ENCODE peak calls at places on chromosomes 1 and 21, in four cellular contexts. A is astrocyte, T is MM.1S, B is neural progenitor cell. G is an unnamed sample.

GRCh38 chr1:186985889-186986491 is 157.2 kb downstream of the PLA2G4A start:
- DNase-seq in A (peak), T (peak), B (peak), G (no peak)

GRCh38 chr21:42435833-42436232 is 32.1 kb downstream of the UBASH3A start:
- DNase-seq in A (no peak), T (no peak), B (no peak), G (no peak)

GRCh38 chr1:226644541-226645176 is 94.4 kb downstream of the ITPKB start:
- DNase-seq in A (peak), T (no peak), B (no peak), G (no peak)

GRCh38 chr1:177488722-177489121 is 318.0 kb downstream of the BRINP2 start:
- DNase-seq in A (no peak), T (no peak), B (no peak), G (no peak)

GRCh38 chr1:83883979-83884378 is 115.0 kb downstream of the TTLL7 start:
- DNase-seq in A (no peak), T (no peak), B (no peak), G (no peak)

GRCh38 chr21:30340714-30341573 is 3.5 kb upstream of the KRTAP27-1 start:
- DNase-seq in A (no peak), T (peak), B (peak), G (no peak)

GRCh38 chr1:153985341-153985912 is 712 bp downstream of the RAB13 start:
- DNase-seq in A (peak), T (no peak), B (no peak), G (no peak)

GRCh38 chr1:80640978-80641377 is 1159.8 kb upstream of the ADGRL2 start:
- DNase-seq in A (no peak), T (no peak), B (no peak), G (no peak)

GRCh38 chr1:147292012-147292411 is 49.5 kb downstream of the CHD1L start:
- DNase-seq in A (peak), T (no peak), B (no peak), G (no peak)

GRCh38 chr1:200134116-200134515 is 106.6 kb downstream of the NR5A2 start:
- DNase-seq in A (no peak), T (no peak), B (no peak), G (no peak)

GRCh38 chr1:200136384-200136783 is 108.9 kb downstream of the NR5A2 start:
- DNase-seq in A (no peak), T (no peak), B (no peak), G (no peak)

GRCh38 chr1:200143347-200143746 is 115.8 kb downstream of the NR5A2 start:
- DNase-seq in A (no peak), T (no peak), B (no peak), G (no peak)

DNA sequence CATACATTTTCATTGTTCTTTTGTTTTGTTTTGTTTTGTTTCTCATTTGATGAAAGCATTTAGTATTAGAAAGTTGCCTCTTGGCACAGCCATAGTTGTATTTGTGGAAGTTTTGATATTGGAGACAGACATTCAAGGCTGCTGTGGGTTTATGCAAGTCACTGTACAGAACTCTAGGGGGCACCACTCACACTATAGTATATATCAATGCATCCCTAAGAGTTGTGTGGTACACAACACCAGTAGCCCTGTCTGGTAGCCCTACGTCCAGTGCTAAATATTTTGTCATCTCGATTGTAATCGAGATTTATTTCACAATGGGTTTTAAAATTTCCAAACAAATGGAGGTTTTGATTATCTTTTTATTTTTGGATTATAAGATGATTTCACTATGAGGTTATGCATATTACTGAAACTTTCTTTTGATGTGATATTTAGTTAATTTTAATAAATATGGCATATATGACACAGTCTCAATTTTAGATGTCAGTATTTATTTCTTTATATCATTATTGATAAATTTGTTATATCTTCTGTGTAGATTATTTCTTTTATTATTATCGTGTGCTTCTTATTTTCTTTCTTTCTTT is 112.2 kb downstream of the NR5A2 start:
- DNase-seq in A (peak), T (peak), B (peak), G (no peak)
- TF ChIP-seq CTCF in A (peak), T (peak), B (peak), G (peak)

DNA sequence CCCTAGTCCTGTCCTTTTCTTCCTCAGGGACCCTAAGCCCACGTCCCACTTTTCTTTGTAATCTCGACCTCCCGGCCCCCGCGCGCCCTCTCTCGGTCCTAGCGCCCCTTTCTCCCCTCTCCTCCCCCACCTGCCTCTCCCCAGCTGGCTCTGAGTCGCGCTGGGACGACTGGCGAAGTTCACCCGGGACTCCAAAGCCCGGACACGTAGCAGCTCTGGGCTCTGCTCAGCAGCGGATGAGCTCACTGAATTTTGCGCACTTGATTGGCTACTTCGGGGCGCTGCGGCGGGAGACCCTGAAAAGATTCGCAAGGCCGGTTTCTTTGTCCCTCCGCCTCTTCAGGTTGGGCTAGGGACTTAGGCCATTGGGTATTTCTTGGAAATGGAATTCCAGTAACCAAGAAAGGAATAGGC is 16.3 kb upstream of the ACKR1 start:
- DNase-seq in A (peak), T (peak), B (peak), G (no peak)
- TF ChIP-seq EZH2 in A (no peak), T (no peak), B (peak), G (no peak)

DNA sequence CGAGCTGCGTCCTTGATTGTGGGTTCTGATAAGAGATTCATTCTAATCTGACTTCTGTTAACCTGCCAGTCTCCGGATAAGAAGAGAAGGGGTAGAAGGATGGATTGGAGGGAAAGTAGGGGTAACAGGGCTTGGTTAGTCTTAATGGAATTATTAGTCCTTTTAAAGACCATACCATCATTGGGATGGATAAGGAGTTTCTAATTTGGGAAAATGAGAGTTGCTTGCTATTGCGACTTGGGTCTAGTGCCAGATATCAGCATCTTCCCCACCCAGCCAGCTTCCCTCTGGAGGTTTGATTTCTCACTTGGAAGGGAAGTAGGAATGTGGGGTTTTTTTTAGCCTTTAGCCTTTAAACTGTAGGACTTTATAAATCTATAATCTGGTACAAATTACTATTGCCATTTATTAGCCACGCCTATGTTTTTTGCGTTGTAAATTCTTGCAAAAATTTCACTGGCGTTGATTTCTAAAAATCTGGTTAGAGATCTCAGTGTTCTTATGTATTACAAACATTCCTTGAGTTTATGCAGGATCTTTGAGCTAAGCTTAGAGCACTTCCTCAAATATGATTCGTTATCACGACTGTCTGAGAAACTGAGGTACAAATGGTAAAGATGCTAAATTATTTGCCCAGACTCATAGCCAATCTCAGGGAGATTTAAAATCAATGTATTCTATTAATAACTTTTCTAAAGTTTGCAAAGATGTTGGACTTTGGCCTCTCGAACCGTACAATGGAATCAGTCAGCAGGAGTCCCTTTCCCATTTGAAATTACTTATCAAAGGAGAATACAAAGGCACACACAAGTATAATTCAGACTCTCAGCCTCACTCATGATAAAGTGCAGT is 1.3 kb downstream of the FAM20B start:
- DNase-seq in A (no peak), T (no peak), B (no peak), G (no peak)
- H2AFZ ChIP-seq in A (peak), T (peak), B (peak), G (peak)

GRCh38 chr1:51048021-51048420 is 54.0 kb upstream of the C1orf185 start:
- DNase-seq in A (no peak), T (no peak), B (no peak), G (no peak)

GRCh38 chr1:51044199-51044598 is 57.8 kb upstream of the C1orf185 start:
- DNase-seq in A (no peak), T (no peak), B (no peak), G (no peak)

GRCh38 chr1:51048670-51049069 is 53.4 kb upstream of the C1orf185 start:
- DNase-seq in A (no peak), T (no peak), B (no peak), G (no peak)

GRCh38 chr1:51044834-51045233 is 57.2 kb upstream of the C1orf185 start:
- DNase-seq in A (no peak), T (no peak), B (no peak), G (no peak)
- TF ChIP-seq CTCF in A (no peak), T (peak), B (no peak), G (no peak)

DNA sequence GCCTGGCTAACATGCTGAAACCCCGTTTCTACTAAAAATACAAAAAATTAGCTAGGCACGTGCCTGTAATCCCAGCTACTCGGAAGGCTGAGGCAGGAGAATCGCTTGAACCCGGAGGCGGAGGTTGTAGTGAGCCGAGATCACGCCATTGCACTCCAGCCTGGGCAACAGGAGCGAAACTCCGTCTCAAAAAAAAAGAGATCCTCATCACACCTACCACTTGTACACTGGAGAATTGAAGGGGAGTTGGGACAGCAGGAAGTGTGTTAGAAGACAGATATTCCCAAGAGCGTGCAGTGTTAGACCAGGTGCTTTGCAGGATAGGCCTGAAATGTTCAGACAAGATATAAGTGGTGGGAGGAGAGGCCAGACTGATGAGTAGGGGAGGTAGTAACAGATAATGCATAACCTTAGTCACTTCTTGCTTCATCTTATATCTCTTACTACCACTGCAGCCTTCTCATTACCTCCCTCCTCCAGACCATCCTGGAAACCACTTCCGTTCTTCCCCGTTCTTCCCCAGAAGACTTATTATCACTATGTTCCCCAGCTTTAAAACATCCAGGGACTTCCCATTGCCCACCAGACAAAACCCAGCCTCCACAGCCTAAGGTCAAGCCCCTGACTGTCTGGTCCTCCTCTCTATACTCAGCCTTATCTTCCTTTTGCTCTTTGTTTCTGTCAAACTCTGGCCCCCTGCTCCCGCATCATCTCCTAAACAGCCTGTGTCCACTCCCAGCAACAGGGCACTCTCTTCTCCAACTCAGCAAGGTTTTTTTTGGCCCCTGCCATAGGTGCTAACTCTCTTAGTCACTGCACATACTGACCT is 21.3 kb downstream of the FAM20B start:
- DNase-seq in A (no peak), T (no peak), B (no peak), G (no peak)
- TF ChIP-seq EZH2 in A (no peak), T (no peak), B (no peak), G (no peak)

GRCh38 chr1:40337448-40337847 is 20.4 kb upstream of the COL9A2 start:
- DNase-seq in A (no peak), T (no peak), B (no peak), G (no peak)

GRCh38 chr1:40341509-40342380 is 24.7 kb upstream of the COL9A2 start:
- DNase-seq in A (no peak), T (no peak), B (no peak), G (no peak)

GRCh38 chr1:40339420-40340323 is 22.6 kb upstream of the COL9A2 start:
- DNase-seq in A (no peak), T (no peak), B (no peak), G (no peak)

GRCh38 chr1:40344597-40344996 is 27.5 kb upstream of the COL9A2 start:
- DNase-seq in A (peak), T (no peak), B (no peak), G (no peak)

GRCh38 chr1:40338745-40339419 is 21.8 kb upstream of the COL9A2 start:
- DNase-seq in A (peak), T (peak), B (peak), G (peak)
- H2AFZ ChIP-seq in A (peak), T (peak), B (no peak), G (peak)

GRCh38 chr1:14113841-14114567 is 414.0 kb downstream of the PRDM2 start:
- DNase-seq in A (peak), T (peak), B (peak), G (no peak)
- TF ChIP-seq CTCF in A (peak), T (peak), B (peak), G (peak)

DNA sequence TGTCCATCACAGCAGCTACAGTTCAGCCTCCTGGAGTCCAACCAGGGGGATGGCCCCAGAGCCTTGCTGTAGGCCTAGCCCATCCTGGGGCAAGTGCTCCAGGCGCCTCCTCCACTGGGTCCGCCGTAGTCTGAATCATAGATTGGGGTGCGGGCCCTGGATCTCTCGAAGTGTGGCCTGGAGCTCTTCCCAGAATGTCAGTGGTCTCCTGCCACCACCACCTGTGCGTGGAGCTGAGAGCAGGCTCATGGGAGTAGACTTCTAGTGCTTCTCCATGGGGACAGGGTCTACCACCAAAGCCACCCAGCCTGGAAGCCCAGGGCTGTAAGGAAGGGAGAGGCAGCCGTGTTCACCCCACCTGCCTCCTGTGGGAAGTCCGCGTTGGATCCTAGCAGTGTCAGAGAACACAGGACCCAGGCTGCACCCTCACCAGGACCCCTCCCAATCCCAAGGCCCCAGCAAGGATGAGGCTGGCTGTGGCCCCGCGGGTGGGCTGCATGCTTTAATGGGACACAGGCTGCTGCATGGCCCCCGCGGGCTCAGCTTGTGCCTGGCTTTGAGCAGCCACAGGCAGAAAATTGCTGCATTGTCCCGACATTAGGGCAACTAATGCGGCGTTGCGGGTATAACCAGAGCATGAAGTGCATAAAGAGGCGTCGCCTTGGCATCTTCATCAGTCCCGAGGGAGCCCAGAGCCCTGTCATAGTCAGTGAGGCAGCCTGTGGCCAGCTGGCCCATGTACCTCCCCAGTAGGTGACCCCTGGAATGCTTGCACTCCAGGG is 735 bp upstream of the HES3 start:
- DNase-seq in A (no peak), T (no peak), B (peak), G (no peak)
- TF ChIP-seq EZH2 in A (peak), T (no peak), B (no peak), G (peak)

GRCh38 chr21:29074007-29074376 is 544 bp upstream of the CCT8 start:
- DNase-seq in A (no peak), T (no peak), B (no peak), G (no peak)
- H2AFZ ChIP-seq in A (peak), T (peak), B (peak), G (peak)

GRCh38 chr1:15323989-15324866 is 77.2 kb downstream of the FHAD1 start:
- DNase-seq in A (no peak), T (no peak), B (no peak), G (no peak)
- TF ChIP-seq CTCF in A (no peak), T (no peak), B (no peak), G (no peak)